ENCODE peak calls at places on chromosomes 13 and 19, in six cellular contexts. One of them, this sample, is unnamed. For H3K4me1, the result is how much of the 10 kb centered on the place peaks cover.

GRCh38 chr13:107994137-107994536 is 221.2 kb downstream of the LIG4 start:
- DNase-seq in hepatocyte: no peak
- DNase-seq in H1: no peak
- DNase-seq in right atrium auricular region: no peak
- DNase-seq in ascending aorta: no peak
- DNase-seq in CD8-positive, alpha-beta T cell: no peak
- DNase-seq in this sample: no peak

GRCh38 chr13:112457485-112457884 is 81.3 kb downstream of the SPACA7 start:
- DNase-seq in ascending aorta: no peak
- DNase-seq in right atrium auricular region: peak
- DNase-seq in hepatocyte: no peak
- DNase-seq in H1: no peak
- DNase-seq in CD8-positive, alpha-beta T cell: no peak
- DNase-seq in this sample: no peak

GRCh38 chr19:33269016-33269415 is 33.3 kb downstream of the CEBPA start:
- DNase-seq in H1: no peak
- DNase-seq in right atrium auricular region: no peak
- DNase-seq in ascending aorta: no peak
- DNase-seq in CD8-positive, alpha-beta T cell: no peak
- DNase-seq in hepatocyte: no peak
- DNase-seq in this sample: no peak

GRCh38 chr13:110354209-110354627 is 47.1 kb downstream of the COL4A2 start:
- DNase-seq in right atrium auricular region: no peak
- DNase-seq in H1: no peak
- DNase-seq in hepatocyte: no peak
- DNase-seq in ascending aorta: no peak
- DNase-seq in CD8-positive, alpha-beta T cell: no peak
- DNase-seq in this sample: no peak

GRCh38 chr13:41222259-41222852 is 28.0 kb upstream of the KBTBD7 start:
- DNase-seq in ascending aorta: no peak
- DNase-seq in right atrium auricular region: no peak
- DNase-seq in hepatocyte: peak
- DNase-seq in CD8-positive, alpha-beta T cell: peak
- DNase-seq in H1: no peak
- DNase-seq in this sample: peak

GRCh38 chr19:41111750-41112295 is 2.4 kb upstream of the CYP2F1 start:
- DNase-seq in CD8-positive, alpha-beta T cell: no peak
- DNase-seq in ascending aorta: no peak
- DNase-seq in right atrium auricular region: no peak
- DNase-seq in H1: no peak
- DNase-seq in hepatocyte: no peak
- DNase-seq in this sample: no peak

GRCh38 chr19:42512743-42513304 is 15.5 kb downstream of the CEACAM1 start:
- DNase-seq in CD8-positive, alpha-beta T cell: no peak
- DNase-seq in ascending aorta: no peak
- DNase-seq in H1: no peak
- DNase-seq in right atrium auricular region: no peak
- DNase-seq in hepatocyte: no peak
- DNase-seq in this sample: no peak

GRCh38 chr13:52797176-52797575 is 51.3 kb downstream of the PCDH8 start:
- DNase-seq in hepatocyte: no peak
- DNase-seq in CD8-positive, alpha-beta T cell: no peak
- DNase-seq in ascending aorta: no peak
- DNase-seq in right atrium auricular region: no peak
- DNase-seq in H1: no peak
- DNase-seq in this sample: no peak

GRCh38 chr19:13026478-13026999 is 31.3 kb downstream of the NFIX start:
- DNase-seq in hepatocyte: peak
- DNase-seq in CD8-positive, alpha-beta T cell: no peak
- DNase-seq in ascending aorta: no peak
- DNase-seq in H1: no peak
- DNase-seq in right atrium auricular region: no peak
- DNase-seq in this sample: no peak

GRCh38 chr19:18204394-18205179 is 745 bp upstream of the RAB3A start:
- DNase-seq in CD8-positive, alpha-beta T cell: peak
- DNase-seq in ascending aorta: no peak
- DNase-seq in H1: no peak
- DNase-seq in right atrium auricular region: no peak
- DNase-seq in hepatocyte: peak
- DNase-seq in this sample: no peak

GRCh38 chr13:95354156-95354555 is 52.9 kb upstream of the ABCC4 start:
- DNase-seq in H1: no peak
- DNase-seq in right atrium auricular region: no peak
- DNase-seq in ascending aorta: no peak
- DNase-seq in hepatocyte: no peak
- DNase-seq in CD8-positive, alpha-beta T cell: no peak
- DNase-seq in this sample: no peak

GRCh38 chr13:111652676-111653075 is 332.2 kb downstream of the TEX29 start:
- DNase-seq in ascending aorta: no peak
- DNase-seq in H1: no peak
- DNase-seq in CD8-positive, alpha-beta T cell: no peak
- DNase-seq in right atrium auricular region: no peak
- DNase-seq in hepatocyte: no peak
- DNase-seq in this sample: no peak

GRCh38 chr19:49635530-49636229 is 4.3 kb downstream of the RRAS start:
- DNase-seq in hepatocyte: no peak
- DNase-seq in CD8-positive, alpha-beta T cell: no peak
- DNase-seq in ascending aorta: no peak
- DNase-seq in right atrium auricular region: no peak
- DNase-seq in H1: no peak
- DNase-seq in this sample: no peak
- H3K27ac ChIP-seq in hepatocyte: no peak
- H3K27ac ChIP-seq in CD8-positive, alpha-beta T cell: no peak
- H3K27ac ChIP-seq in ascending aorta: peak
- H3K27ac ChIP-seq in right atrium auricular region: peak
- H3K27ac ChIP-seq in H1: no peak
- H3K27ac ChIP-seq in this sample: no peak

GRCh38 chr19:1243768-1244692 is 2.5 kb downstream of the ATP5F1D start:
- DNase-seq in hepatocyte: peak
- DNase-seq in ascending aorta: no peak
- DNase-seq in right atrium auricular region: peak
- DNase-seq in H1: no peak
- DNase-seq in CD8-positive, alpha-beta T cell: peak
- DNase-seq in this sample: peak

GRCh38 chr19:1244693-1245451 is 3.3 kb downstream of the ATP5F1D start:
- DNase-seq in hepatocyte: peak
- DNase-seq in CD8-positive, alpha-beta T cell: peak
- DNase-seq in right atrium auricular region: no peak
- DNase-seq in ascending aorta: no peak
- DNase-seq in H1: no peak
- DNase-seq in this sample: no peak

GRCh38 chr19:1247747-1248453 is 483 bp upstream of the MIDN start:
- DNase-seq in H1: no peak
- DNase-seq in ascending aorta: peak
- DNase-seq in hepatocyte: peak
- DNase-seq in CD8-positive, alpha-beta T cell: peak
- DNase-seq in right atrium auricular region: peak
- DNase-seq in this sample: peak

GRCh38 chr19:1245884-1246816 is 2.2 kb upstream of the MIDN start:
- DNase-seq in ascending aorta: no peak
- DNase-seq in right atrium auricular region: peak
- DNase-seq in CD8-positive, alpha-beta T cell: peak
- DNase-seq in H1: no peak
- DNase-seq in hepatocyte: peak
- DNase-seq in this sample: no peak

DNA sequence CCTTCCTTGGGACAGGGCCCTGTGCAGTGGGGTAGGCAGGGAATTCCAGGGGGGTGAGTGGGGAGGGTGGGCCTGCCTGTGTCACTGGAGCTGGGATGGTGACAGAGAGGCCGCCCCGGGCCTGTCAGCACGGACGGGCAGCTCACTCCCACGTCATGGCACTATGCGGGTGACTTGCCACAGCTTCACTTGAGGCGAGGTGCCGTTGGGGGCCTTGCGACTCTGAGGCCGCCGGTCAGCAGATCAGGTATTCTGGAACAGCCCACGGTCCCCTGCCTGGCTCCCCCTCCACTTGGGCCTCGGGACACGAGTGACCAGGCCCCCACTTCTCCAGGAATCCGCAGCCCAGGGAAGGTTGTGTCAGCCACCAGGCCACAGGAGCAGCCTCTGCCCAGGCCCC is 2.9 kb upstream of the MIDN start:
- DNase-seq in hepatocyte: no peak
- DNase-seq in ascending aorta: no peak
- DNase-seq in H1: no peak
- DNase-seq in right atrium auricular region: no peak
- DNase-seq in CD8-positive, alpha-beta T cell: no peak
- DNase-seq in this sample: no peak
- H3K4me1 ChIP-seq in hepatocyte: under half
- H3K4me1 ChIP-seq in ascending aorta: half or more
- H3K4me1 ChIP-seq in H1: under half
- H3K4me1 ChIP-seq in right atrium auricular region: half or more
- H3K4me1 ChIP-seq in CD8-positive, alpha-beta T cell: under half
- H3K4me1 ChIP-seq in this sample: under half

GRCh38 chr13:51585696-51586095 is 1.4 kb downstream of the WDFY2 start:
- DNase-seq in right atrium auricular region: no peak
- DNase-seq in CD8-positive, alpha-beta T cell: no peak
- DNase-seq in ascending aorta: no peak
- DNase-seq in hepatocyte: no peak
- DNase-seq in H1: no peak
- DNase-seq in this sample: peak
- H3K4me3 ChIP-seq in right atrium auricular region: peak
- H3K4me3 ChIP-seq in CD8-positive, alpha-beta T cell: peak
- H3K4me3 ChIP-seq in ascending aorta: peak
- H3K4me3 ChIP-seq in hepatocyte: peak
- H3K4me3 ChIP-seq in H1: peak
- H3K4me3 ChIP-seq in this sample: peak

GRCh38 chr13:99736541-99736940 is 235.0 kb downstream of the ZIC5 start:
- DNase-seq in H1: no peak
- DNase-seq in CD8-positive, alpha-beta T cell: no peak
- DNase-seq in ascending aorta: no peak
- DNase-seq in right atrium auricular region: no peak
- DNase-seq in hepatocyte: no peak
- DNase-seq in this sample: no peak

GRCh38 chr13:99737456-99737855 is 234.1 kb downstream of the ZIC5 start:
- DNase-seq in right atrium auricular region: no peak
- DNase-seq in hepatocyte: no peak
- DNase-seq in ascending aorta: no peak
- DNase-seq in H1: no peak
- DNase-seq in CD8-positive, alpha-beta T cell: no peak
- DNase-seq in this sample: no peak

GRCh38 chr13:99731747-99732146 is 230.5 kb downstream of the TM9SF2 start:
- DNase-seq in ascending aorta: no peak
- DNase-seq in right atrium auricular region: no peak
- DNase-seq in hepatocyte: no peak
- DNase-seq in H1: no peak
- DNase-seq in CD8-positive, alpha-beta T cell: no peak
- DNase-seq in this sample: no peak

GRCh38 chr13:99733346-99733745 is 232.1 kb downstream of the TM9SF2 start:
- DNase-seq in CD8-positive, alpha-beta T cell: no peak
- DNase-seq in H1: no peak
- DNase-seq in right atrium auricular region: no peak
- DNase-seq in ascending aorta: no peak
- DNase-seq in hepatocyte: no peak
- DNase-seq in this sample: no peak

DNA sequence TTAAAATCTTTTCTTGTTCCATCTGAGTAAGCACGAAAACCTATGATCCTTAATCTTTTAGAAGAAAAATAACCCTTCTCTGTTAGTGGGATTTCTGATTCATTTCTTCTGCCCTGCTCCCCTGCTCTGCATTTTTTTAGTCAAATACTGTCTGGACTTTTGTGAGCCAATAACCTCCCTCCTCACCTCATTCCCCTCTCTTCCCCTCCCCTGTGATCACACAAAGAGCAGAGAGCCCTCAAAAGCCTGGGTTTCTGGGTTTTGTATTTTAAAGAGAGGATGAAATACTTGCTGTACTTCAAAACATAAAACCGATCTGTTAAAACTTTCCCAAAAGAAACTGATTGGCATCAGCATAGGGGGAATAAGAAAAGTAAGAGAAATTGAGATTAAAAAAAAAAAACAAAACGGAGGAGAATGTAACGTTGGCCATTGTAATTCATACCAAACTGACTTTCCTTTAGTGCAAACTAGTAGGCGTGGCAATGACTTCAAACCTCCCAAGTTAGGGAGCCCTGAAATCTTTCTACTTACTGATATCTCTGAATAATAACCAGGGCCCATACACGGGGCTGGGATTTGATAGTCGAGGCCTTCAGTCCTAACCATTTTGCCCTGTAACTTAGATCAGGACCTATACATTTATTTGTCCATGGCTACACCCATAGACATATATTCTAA is 232.9 kb downstream of the TM9SF2 start:
- DNase-seq in hepatocyte: no peak
- DNase-seq in H1: no peak
- DNase-seq in ascending aorta: no peak
- DNase-seq in right atrium auricular region: no peak
- DNase-seq in CD8-positive, alpha-beta T cell: no peak
- DNase-seq in this sample: no peak
- H3K27ac ChIP-seq in hepatocyte: no peak
- H3K27ac ChIP-seq in H1: no peak
- H3K27ac ChIP-seq in ascending aorta: no peak
- H3K27ac ChIP-seq in right atrium auricular region: no peak
- H3K27ac ChIP-seq in CD8-positive, alpha-beta T cell: no peak
- H3K27ac ChIP-seq in this sample: no peak

DNA sequence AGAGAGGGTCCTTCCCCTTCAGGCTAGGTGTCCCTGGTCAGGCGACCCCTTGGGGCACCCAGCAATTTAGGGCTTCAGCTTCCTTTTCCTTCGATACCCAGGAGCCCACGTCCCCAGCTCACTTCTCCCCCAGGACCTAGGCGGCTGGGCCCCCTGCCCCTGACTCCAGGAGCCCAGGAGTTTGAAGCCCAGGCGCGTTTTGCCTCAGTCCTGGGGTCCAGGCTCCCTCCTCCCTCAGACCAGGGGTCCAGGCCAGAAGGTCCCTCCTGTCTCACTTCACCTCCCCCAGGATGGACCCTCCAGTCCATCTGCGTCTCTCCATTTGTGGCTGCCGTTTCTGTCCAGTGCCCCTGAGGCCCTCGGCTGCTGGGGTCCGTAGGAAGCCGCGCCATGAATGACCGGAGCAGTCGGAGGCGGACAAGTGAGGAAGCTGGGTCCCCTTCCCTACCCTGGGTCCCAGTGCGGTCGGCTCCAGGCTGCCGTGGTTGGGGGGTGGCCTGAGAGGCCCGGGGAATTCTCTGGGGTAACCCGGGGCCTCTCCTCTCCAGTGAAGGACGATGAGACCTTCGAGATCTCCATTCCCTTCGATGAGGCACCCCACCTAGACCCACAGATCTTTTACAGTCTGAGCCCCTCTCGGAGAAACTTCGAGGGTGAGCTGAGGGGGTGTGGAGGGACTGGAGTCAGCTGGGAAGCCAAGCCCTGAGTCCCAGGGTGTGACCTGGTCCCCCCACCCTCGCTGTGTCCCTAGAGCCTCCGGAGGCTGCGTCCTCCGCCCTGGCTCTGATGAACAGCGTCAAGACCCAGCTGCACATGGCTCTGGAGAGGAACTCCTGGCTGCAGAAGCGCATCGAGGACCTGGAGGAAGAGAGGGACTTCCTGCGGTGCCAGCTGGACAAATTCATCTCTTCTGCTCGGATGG is 906 bp downstream of the CCDC106 start:
- DNase-seq in H1: no peak
- DNase-seq in ascending aorta: no peak
- DNase-seq in CD8-positive, alpha-beta T cell: no peak
- DNase-seq in hepatocyte: no peak
- DNase-seq in right atrium auricular region: no peak
- DNase-seq in this sample: no peak
- H3K4me1 ChIP-seq in H1: under half
- H3K4me1 ChIP-seq in ascending aorta: under half
- H3K4me1 ChIP-seq in CD8-positive, alpha-beta T cell: under half
- H3K4me1 ChIP-seq in hepatocyte: under half
- H3K4me1 ChIP-seq in right atrium auricular region: under half
- H3K4me1 ChIP-seq in this sample: under half

GRCh38 chr19:49391581-49392399 is 3.7 kb downstream of the KASH5 start:
- DNase-seq in hepatocyte: peak
- DNase-seq in H1: peak
- DNase-seq in right atrium auricular region: peak
- DNase-seq in ascending aorta: peak
- DNase-seq in CD8-positive, alpha-beta T cell: peak
- DNase-seq in this sample: peak
- H3K4me3 ChIP-seq in hepatocyte: no peak
- H3K4me3 ChIP-seq in H1: no peak
- H3K4me3 ChIP-seq in right atrium auricular region: no peak
- H3K4me3 ChIP-seq in ascending aorta: no peak
- H3K4me3 ChIP-seq in CD8-positive, alpha-beta T cell: no peak
- H3K4me3 ChIP-seq in this sample: no peak

This sample was measured in CD4-positive, CD25-positive, alpha-beta regulatory T cell.